ENCODE peak calls at places on chromosomes 5 and 9, in eight cellular contexts. A is ovary; U is mesendoderm; H is CD8-positive, alpha-beta T cell; J is PC-3; D is aorta; N is uterus; R is cardiac muscle cell. W is an unnamed sample. For H3K4me1, the result is how much of the 10 kb centered on the place peaks cover.

GRCh38 chr5:33088176-33088575 is 352.6 kb upstream of the TARS1 start:
- DNase-seq in A (no peak), U (no peak), H (no peak), J (no peak), D (no peak), N (no peak), R (no peak), W (no peak)

GRCh38 chr5:6401410-6401809 is 23.1 kb upstream of the MED10 start:
- DNase-seq in A (no peak), U (no peak), H (no peak), J (peak), D (no peak), N (no peak), R (no peak), W (no peak)

GRCh38 chr5:136058031-136058971 is 29.5 kb downstream of the TGFBI start:
- DNase-seq in A (peak), U (peak), H (no peak), J (peak), D (peak), N (peak), R (peak), W (peak)

GRCh38 chr5:17895296-17896058 is 261.2 kb downstream of the TAF11L14 start:
- DNase-seq in A (no peak), U (no peak), H (no peak), J (peak), D (no peak), N (no peak), R (no peak), W (no peak)

GRCh38 chr5:125412561-125413535 is 666.4 kb upstream of the ZNF608 start:
- DNase-seq in A (peak), U (peak), H (no peak), J (peak), D (peak), N (peak), R (peak), W (peak)

GRCh38 chr9:116096853-116097252 is 56.7 kb upstream of the PAPPA start:
- DNase-seq in A (no peak), U (peak), H (no peak), J (peak), D (no peak), N (no peak), R (peak), W (no peak)

GRCh38 chr5:148807845-148808244 is 18.6 kb upstream of the ADRB2 start:
- DNase-seq in A (no peak), U (no peak), H (no peak), J (no peak), D (no peak), N (no peak), R (no peak), W (no peak)

GRCh38 chr5:134174841-134175839 is 1.6 kb downstream of the SKP1 start:
- DNase-seq in A (no peak), U (peak), H (no peak), J (peak), D (no peak), N (no peak), R (peak), W (no peak)

GRCh38 chr5:5886353-5886752 is 463.9 kb downstream of the ICE1 start:
- DNase-seq in A (no peak), U (no peak), H (no peak), J (no peak), D (no peak), N (no peak), R (no peak), W (no peak)

GRCh38 chr5:133907075-133907474 is 61.4 kb downstream of the C5orf15 start:
- DNase-seq in A (no peak), U (no peak), H (no peak), J (no peak), D (no peak), N (no peak), R (no peak), W (no peak)

GRCh38 chr5:125276121-125276520 is 529.7 kb upstream of the ZNF608 start:
- DNase-seq in A (no peak), U (no peak), H (no peak), J (no peak), D (no peak), N (no peak), R (no peak), W (no peak)

GRCh38 chr5:68418230-68418629 is 202.7 kb downstream of the PIK3R1 start:
- DNase-seq in A (peak), U (no peak), H (no peak), J (no peak), D (no peak), N (peak), R (no peak), W (no peak)

GRCh38 chr5:59799668-59800374 is 93.7 kb downstream of the PDE4D start:
- DNase-seq in A (no peak), U (peak), H (peak), J (peak), D (no peak), N (no peak), R (peak), W (no peak)

GRCh38 chr5:115428248-115428647 is 116.3 kb downstream of the FEM1C start:
- DNase-seq in A (no peak), U (no peak), H (no peak), J (no peak), D (no peak), N (no peak), R (no peak), W (no peak)

GRCh38 chr5:56819027-56819881 is 3.9 kb downstream of the MAP3K1 start:
- DNase-seq in A (no peak), U (no peak), H (no peak), J (peak), D (no peak), N (no peak), R (peak), W (no peak)

GRCh38 chr9:110255064-110255416 is 1.3 kb downstream of the TXN start:
- DNase-seq in A (peak), U (no peak), H (no peak), J (no peak), D (no peak), N (no peak), R (no peak), W (no peak)

GRCh38 chr5:89179761-89180160 is 296.8 kb upstream of the MEF2C start:
- DNase-seq in A (no peak), U (no peak), H (no peak), J (no peak), D (no peak), N (no peak), R (no peak), W (no peak)

GRCh38 chr5:56069652-56070226 is 75.0 kb upstream of the IL6ST start:
- DNase-seq in A (no peak), U (no peak), H (no peak), J (no peak), D (no peak), N (no peak), R (peak), W (no peak)

GRCh38 chr9:91948061-91948422 is 2.0 kb downstream of the ROR2 start:
- DNase-seq in A (peak), U (peak), H (no peak), J (no peak), D (no peak), N (no peak), R (peak), W (no peak)

GRCh38 chr5:171868236-171868635 is 82.6 kb downstream of the SMIM23 start:
- DNase-seq in A (no peak), U (no peak), H (no peak), J (no peak), D (no peak), N (no peak), R (peak), W (no peak)

GRCh38 chr5:179310439-179311090 is 34.7 kb downstream of the ADAMTS2 start:
- DNase-seq in A (no peak), U (no peak), H (no peak), J (no peak), D (peak), N (peak), R (no peak), W (peak)

GRCh38 chr9:131809941-131810344 is 70.1 kb upstream of the RAPGEF1 start:
- DNase-seq in A (no peak), U (no peak), H (no peak), J (peak), D (no peak), N (no peak), R (peak), W (no peak)

GRCh38 chr5:125612356-125613149 is 810.7 kb upstream of the GRAMD2B start:
- DNase-seq in A (peak), U (no peak), H (no peak), J (no peak), D (no peak), N (no peak), R (no peak), W (no peak)

DNA sequence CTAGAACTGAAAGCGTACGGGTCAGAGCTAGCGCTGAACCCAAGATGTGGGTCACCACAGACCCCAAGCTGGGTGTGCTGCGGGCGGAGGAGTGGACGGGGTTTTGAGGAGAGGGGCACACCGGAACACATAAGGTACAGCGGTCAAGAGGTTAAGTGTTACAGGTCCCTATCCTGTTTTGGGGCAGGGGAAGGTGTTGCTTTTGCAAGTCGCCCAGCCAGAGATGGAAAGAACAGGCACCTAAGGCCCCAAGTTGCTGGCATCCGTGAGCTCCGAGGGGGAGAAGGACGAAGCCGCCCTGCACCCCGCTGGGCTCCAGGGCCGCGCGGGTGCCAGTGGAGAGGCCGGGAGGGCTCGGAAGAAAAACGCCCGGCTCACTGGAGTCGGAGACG is 859 bp downstream of the GNA14 start:
- DNase-seq in A (no peak), U (no peak), H (no peak), J (no peak), D (no peak), N (no peak), R (no peak), W (no peak)
- H3K4me3 ChIP-seq in A (peak), U (peak), H (no peak), J (no peak), D (peak), N (peak), R (peak), W (peak)

DNA sequence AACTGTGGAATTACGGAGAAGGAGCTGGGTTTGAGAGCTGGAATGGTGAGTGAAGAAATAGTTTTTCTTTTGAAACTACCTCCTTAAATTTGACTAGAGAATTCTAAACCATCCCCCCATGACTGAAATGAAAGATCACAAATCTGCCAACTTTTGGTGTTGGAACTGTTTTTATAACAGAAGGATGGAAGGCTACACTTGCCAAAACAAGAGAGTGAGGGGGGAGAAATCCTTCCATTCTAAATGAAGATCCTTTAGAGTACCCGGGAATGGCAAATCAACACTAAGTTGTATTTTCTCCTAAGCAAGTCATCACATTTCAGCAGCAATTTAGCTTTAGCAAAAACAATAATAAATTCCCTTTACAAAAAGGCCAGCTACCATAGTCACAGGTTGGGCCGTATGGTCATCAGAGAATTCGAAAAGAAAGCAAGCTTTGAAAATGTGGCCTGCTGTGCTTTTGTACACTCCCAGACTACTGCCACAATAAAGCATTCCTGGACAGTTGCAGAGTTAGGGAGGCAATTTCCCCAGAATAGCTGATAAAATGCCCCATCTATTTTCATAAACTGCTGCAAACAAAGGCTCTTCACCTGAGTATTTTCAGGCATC is 25.0 kb upstream of the FREM1 start:
- DNase-seq in A (no peak), U (no peak), H (no peak), J (no peak), D (no peak), N (no peak), R (no peak), W (no peak)
- H3K27ac ChIP-seq in A (no peak), U (no peak), H (no peak), J (no peak), D (no peak), N (peak), R (no peak), W (no peak)

DNA sequence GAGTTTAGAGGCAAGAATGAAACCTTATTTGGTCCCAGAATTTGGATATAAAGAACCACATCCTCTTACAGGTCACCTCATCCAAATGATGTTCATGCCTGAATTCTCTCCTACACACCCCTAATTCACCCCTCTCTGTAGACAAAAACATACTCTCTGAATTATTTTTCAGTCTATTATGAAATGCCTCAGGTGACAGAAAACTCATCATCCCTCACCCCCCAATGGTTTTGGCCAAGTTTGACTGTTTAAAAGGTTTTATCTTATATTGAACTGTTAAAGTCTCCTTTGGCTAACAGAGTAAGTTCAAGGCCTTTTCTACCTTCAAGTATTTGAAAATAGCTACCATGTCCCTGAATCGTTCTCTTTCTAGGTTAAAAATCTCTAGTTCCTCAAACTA is 2.3 kb upstream of the CD180 start:
- DNase-seq in A (no peak), U (no peak), H (no peak), J (no peak), D (no peak), N (no peak), R (no peak), W (no peak)
- H3K4me1 ChIP-seq in A (under half), U (under half), H (under half), J (under half), D (under half), N (under half), R (under half), W (under half)

GRCh38 chr9:111632051-111632450 is 917 bp downstream of the DNAJC25 start:
- DNase-seq in A (no peak), U (no peak), H (no peak), J (no peak), D (no peak), N (no peak), R (no peak), W (no peak)

GRCh38 chr9:111631071-111631971 is at the start of gene DNAJC25:
- DNase-seq in A (peak), U (peak), H (peak), J (peak), D (peak), N (peak), R (peak), W (peak)

GRCh38 chr9:111634860-111635259 is 3.7 kb downstream of the DNAJC25 start:
- DNase-seq in A (no peak), U (no peak), H (no peak), J (no peak), D (no peak), N (no peak), R (no peak), W (no peak)

GRCh38 chr9:111633389-111633736 is 2.2 kb downstream of the DNAJC25 start:
- DNase-seq in A (no peak), U (no peak), H (no peak), J (no peak), D (no peak), N (no peak), R (no peak), W (no peak)

GRCh38 chr9:111632695-111633388 is 1.7 kb downstream of the DNAJC25 start:
- DNase-seq in A (no peak), U (peak), H (no peak), J (no peak), D (no peak), N (no peak), R (no peak), W (no peak)
- H3K4me3 ChIP-seq in A (no peak), U (no peak), H (no peak), J (peak), D (peak), N (peak), R (peak), W (peak)

DNA sequence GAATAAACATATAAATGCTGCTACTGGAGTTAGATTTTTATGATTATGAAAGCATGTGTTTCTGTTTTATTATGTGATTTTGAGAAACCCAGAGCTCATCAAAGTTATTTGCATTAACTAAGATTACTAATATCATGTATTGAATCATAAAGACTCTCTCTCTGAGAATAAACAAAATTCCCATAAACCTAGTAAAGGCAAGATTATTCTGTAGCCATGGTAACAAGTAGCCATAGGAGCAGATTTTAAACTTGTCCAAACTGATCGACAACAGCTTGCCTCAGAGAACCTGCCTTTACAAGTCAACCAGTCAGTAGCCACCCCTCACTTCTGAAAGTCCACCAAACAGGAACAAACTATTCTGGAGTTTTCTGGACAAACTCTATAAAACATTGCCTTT is 196.8 kb downstream of the DRD1 start:
- DNase-seq in A (no peak), U (no peak), H (no peak), J (peak), D (no peak), N (no peak), R (no peak), W (no peak)
- H3K27ac ChIP-seq in A (no peak), U (no peak), H (no peak), J (peak), D (no peak), N (no peak), R (no peak), W (no peak)

GRCh38 chr5:131252824-131253171 is 11.1 kb upstream of the CDC42SE2 start:
- DNase-seq in A (no peak), U (no peak), H (peak), J (no peak), D (no peak), N (no peak), R (peak), W (peak)
- H3K4me1 ChIP-seq in A (under half), U (under half), H (half or more), J (under half), D (under half), N (under half), R (under half), W (under half)

GRCh38 chr9:32554107-32554506 is 1.7 kb upstream of the TOPORS start:
- DNase-seq in A (no peak), U (no peak), H (no peak), J (no peak), D (no peak), N (no peak), R (peak), W (no peak)

GRCh38 chr9:32551491-32552049 is 557 bp upstream of the SMIM27 start:
- DNase-seq in A (peak), U (no peak), H (peak), J (peak), D (peak), N (peak), R (no peak), W (peak)

GRCh38 chr9:32552172-32552872 is at the start of the genes SMIM27 and TOPORS:
- DNase-seq in A (peak), U (peak), H (peak), J (peak), D (peak), N (peak), R (peak), W (peak)

GRCh38 chr9:32550046-32550608 is 2.0 kb upstream of the SMIM27 start:
- DNase-seq in A (no peak), U (peak), H (no peak), J (no peak), D (no peak), N (no peak), R (peak), W (no peak)

DNA sequence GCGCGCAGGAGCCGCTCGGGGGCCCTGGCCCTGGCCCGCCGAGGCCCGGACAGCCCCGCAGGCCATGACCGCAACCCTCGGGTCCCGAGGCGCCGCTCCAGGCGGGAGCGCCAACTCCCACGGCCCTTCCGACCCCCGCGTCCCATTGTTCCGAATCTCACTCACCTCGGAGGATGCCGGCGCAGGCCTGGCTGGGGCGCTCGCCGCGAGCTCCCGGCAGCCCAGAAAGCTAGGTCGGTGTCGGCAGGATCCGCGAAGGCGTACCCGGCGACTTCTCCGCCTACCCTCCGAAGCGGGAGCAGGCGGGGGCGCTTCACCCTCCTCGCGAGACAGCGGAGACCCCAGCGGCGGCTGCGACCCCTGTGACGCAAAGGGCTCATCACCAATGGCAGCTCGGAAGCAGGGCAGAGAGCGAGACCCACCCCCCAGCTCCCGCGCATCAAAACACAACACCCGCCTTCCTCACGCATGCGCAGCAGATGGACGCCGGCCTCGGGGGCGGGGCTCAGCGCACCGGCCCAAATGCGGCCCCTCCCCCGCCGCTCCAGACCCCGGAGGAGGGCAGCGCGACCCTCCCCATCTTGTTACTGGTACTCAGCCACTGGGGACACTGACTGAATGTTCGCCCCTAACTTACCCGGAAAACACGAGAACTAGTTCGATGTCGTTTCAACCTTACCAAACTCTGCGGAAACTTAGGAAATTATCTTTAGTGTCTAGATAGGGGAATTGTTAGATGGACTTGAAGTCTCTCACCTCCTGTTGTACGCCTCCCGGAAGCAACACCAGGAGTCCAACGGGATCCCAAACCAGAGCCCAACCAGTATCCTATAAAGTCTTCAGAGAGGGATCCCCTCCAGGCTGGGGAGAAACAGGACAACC is 1.3 kb upstream of the SMIM27 start:
- DNase-seq in A (peak), U (peak), H (peak), J (peak), D (peak), N (peak), R (peak), W (peak)
- H3K4me3 ChIP-seq in A (peak), U (peak), H (peak), J (peak), D (peak), N (peak), R (peak), W (peak)

GRCh38 chr9:87615547-87616148 is 110.3 kb upstream of the CTSL start:
- DNase-seq in A (no peak), U (peak), H (no peak), J (no peak), D (no peak), N (no peak), R (no peak), W (no peak)
- H3K27ac ChIP-seq in A (no peak), U (peak), H (no peak), J (no peak), D (no peak), N (no peak), R (no peak), W (no peak)

DNA sequence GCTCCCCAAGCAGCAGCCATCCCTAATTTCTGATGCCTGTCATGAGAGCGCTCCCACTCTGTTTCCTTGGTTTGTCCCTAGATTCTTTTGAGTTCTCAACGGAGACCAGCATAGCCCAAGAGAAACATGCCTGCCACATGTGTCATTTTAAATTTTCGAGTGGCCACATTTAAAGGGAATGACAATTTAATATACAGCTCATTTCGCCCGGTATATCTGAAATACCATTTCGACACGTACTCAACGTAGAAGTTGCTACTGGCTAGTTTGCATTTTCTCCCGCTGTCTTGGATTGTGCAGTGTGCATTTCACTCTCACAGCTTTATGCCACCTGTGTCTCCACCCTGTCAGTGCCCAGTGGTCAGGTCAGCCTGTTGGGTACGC is 21.0 kb downstream of the LPCAT1 start:
- DNase-seq in A (no peak), U (no peak), H (no peak), J (no peak), D (no peak), N (no peak), R (no peak), W (no peak)
- H3K4me1 ChIP-seq in A (under half), U (under half), H (under half), J (under half), D (under half), N (under half), R (under half), W (under half)

W was measured in right cardiac atrium.